ENCODE peak calls at places on chromosomes 7 and 10, in eight cellular contexts. One of them, this sample, is unnamed.

GRCh38 chr7:1259621-1260020 is 26.9 kb downstream of the UNCX start:
- DNase-seq in tibial artery: no peak
- DNase-seq in G401: no peak
- DNase-seq in RWPE1: no peak
- DNase-seq in fibroblast of mammary gland: no peak
- DNase-seq in AG04450: no peak
- DNase-seq in cerebellar cortex: no peak
- DNase-seq in stimulated activated CD4-positive, alpha-beta T cell treated with anti-CD3 and anti-CD28 coated beads, Interleukin-4, amount 100 ng/mL, for 24 hours: no peak
- DNase-seq in this sample: no peak

GRCh38 chr7:69911337-69911736 is 313.1 kb downstream of the AUTS2 start:
- DNase-seq in tibial artery: no peak
- DNase-seq in G401: no peak
- DNase-seq in RWPE1: no peak
- DNase-seq in fibroblast of mammary gland: no peak
- DNase-seq in AG04450: no peak
- DNase-seq in cerebellar cortex: no peak
- DNase-seq in stimulated activated CD4-positive, alpha-beta T cell treated with anti-CD3 and anti-CD28 coated beads, Interleukin-4, amount 100 ng/mL, for 24 hours: no peak
- DNase-seq in this sample: no peak

GRCh38 chr7:101381549-101381948 is 18.9 kb downstream of the COL26A1 start:
- DNase-seq in tibial artery: no peak
- DNase-seq in G401: no peak
- DNase-seq in RWPE1: no peak
- DNase-seq in fibroblast of mammary gland: no peak
- DNase-seq in AG04450: no peak
- DNase-seq in cerebellar cortex: no peak
- DNase-seq in stimulated activated CD4-positive, alpha-beta T cell treated with anti-CD3 and anti-CD28 coated beads, Interleukin-4, amount 100 ng/mL, for 24 hours: no peak
- DNase-seq in this sample: no peak

GRCh38 chr10:132850896-132851295 is 64.9 kb upstream of the NKX6-2 start:
- DNase-seq in tibial artery: no peak
- DNase-seq in G401: no peak
- DNase-seq in RWPE1: no peak
- DNase-seq in fibroblast of mammary gland: no peak
- DNase-seq in AG04450: no peak
- DNase-seq in cerebellar cortex: no peak
- DNase-seq in stimulated activated CD4-positive, alpha-beta T cell treated with anti-CD3 and anti-CD28 coated beads, Interleukin-4, amount 100 ng/mL, for 24 hours: no peak
- DNase-seq in this sample: no peak

GRCh38 chr10:89090760-89091455 is 100.3 kb downstream of the FAS start:
- DNase-seq in tibial artery: no peak
- DNase-seq in G401: no peak
- DNase-seq in RWPE1: no peak
- DNase-seq in fibroblast of mammary gland: peak
- DNase-seq in AG04450: no peak
- DNase-seq in cerebellar cortex: no peak
- DNase-seq in stimulated activated CD4-positive, alpha-beta T cell treated with anti-CD3 and anti-CD28 coated beads, Interleukin-4, amount 100 ng/mL, for 24 hours: no peak
- DNase-seq in this sample: no peak

GRCh38 chr7:7673240-7673550 is 32.6 kb downstream of the UMAD1 start:
- DNase-seq in tibial artery: no peak
- DNase-seq in G401: no peak
- DNase-seq in RWPE1: no peak
- DNase-seq in fibroblast of mammary gland: no peak
- DNase-seq in AG04450: no peak
- DNase-seq in cerebellar cortex: no peak
- DNase-seq in stimulated activated CD4-positive, alpha-beta T cell treated with anti-CD3 and anti-CD28 coated beads, Interleukin-4, amount 100 ng/mL, for 24 hours: no peak
- DNase-seq in this sample: no peak

GRCh38 chr7:151379534-151380198 is 30.2 kb downstream of the WDR86 start:
- DNase-seq in tibial artery: no peak
- DNase-seq in G401: no peak
- DNase-seq in RWPE1: no peak
- DNase-seq in fibroblast of mammary gland: no peak
- DNase-seq in AG04450: no peak
- DNase-seq in cerebellar cortex: no peak
- DNase-seq in stimulated activated CD4-positive, alpha-beta T cell treated with anti-CD3 and anti-CD28 coated beads, Interleukin-4, amount 100 ng/mL, for 24 hours: no peak
- DNase-seq in this sample: no peak

GRCh38 chr7:142441074-142441403 is 183.2 kb upstream of the PRSS58 start:
- DNase-seq in tibial artery: no peak
- DNase-seq in G401: no peak
- DNase-seq in RWPE1: no peak
- DNase-seq in fibroblast of mammary gland: no peak
- DNase-seq in AG04450: no peak
- DNase-seq in cerebellar cortex: no peak
- DNase-seq in stimulated activated CD4-positive, alpha-beta T cell treated with anti-CD3 and anti-CD28 coated beads, Interleukin-4, amount 100 ng/mL, for 24 hours: no peak
- DNase-seq in this sample: no peak

GRCh38 chr10:92014620-92015019 is 91.0 kb downstream of the BTAF1 start:
- DNase-seq in tibial artery: no peak
- DNase-seq in G401: no peak
- DNase-seq in RWPE1: no peak
- DNase-seq in fibroblast of mammary gland: no peak
- DNase-seq in AG04450: no peak
- DNase-seq in cerebellar cortex: no peak
- DNase-seq in stimulated activated CD4-positive, alpha-beta T cell treated with anti-CD3 and anti-CD28 coated beads, Interleukin-4, amount 100 ng/mL, for 24 hours: no peak
- DNase-seq in this sample: no peak

GRCh38 chr7:68917041-68917651 is 681.1 kb upstream of the AUTS2 start:
- DNase-seq in tibial artery: no peak
- DNase-seq in G401: no peak
- DNase-seq in RWPE1: no peak
- DNase-seq in fibroblast of mammary gland: no peak
- DNase-seq in AG04450: no peak
- DNase-seq in cerebellar cortex: no peak
- DNase-seq in stimulated activated CD4-positive, alpha-beta T cell treated with anti-CD3 and anti-CD28 coated beads, Interleukin-4, amount 100 ng/mL, for 24 hours: no peak
- DNase-seq in this sample: no peak

GRCh38 chr10:118871244-118871865 is 116.6 kb upstream of the CACUL1 start:
- DNase-seq in tibial artery: no peak
- DNase-seq in G401: no peak
- DNase-seq in RWPE1: peak
- DNase-seq in fibroblast of mammary gland: no peak
- DNase-seq in AG04450: no peak
- DNase-seq in cerebellar cortex: no peak
- DNase-seq in stimulated activated CD4-positive, alpha-beta T cell treated with anti-CD3 and anti-CD28 coated beads, Interleukin-4, amount 100 ng/mL, for 24 hours: no peak
- DNase-seq in this sample: no peak

GRCh38 chr10:48449501-48450232 is 143.2 kb downstream of the MAPK8 start:
- DNase-seq in tibial artery: peak
- DNase-seq in G401: peak
- DNase-seq in RWPE1: no peak
- DNase-seq in fibroblast of mammary gland: no peak
- DNase-seq in AG04450: no peak
- DNase-seq in cerebellar cortex: peak
- DNase-seq in stimulated activated CD4-positive, alpha-beta T cell treated with anti-CD3 and anti-CD28 coated beads, Interleukin-4, amount 100 ng/mL, for 24 hours: no peak
- DNase-seq in this sample: no peak

GRCh38 chr7:23545493-23545892 is 13.7 kb upstream of the TRA2A start:
- DNase-seq in tibial artery: no peak
- DNase-seq in G401: no peak
- DNase-seq in RWPE1: no peak
- DNase-seq in fibroblast of mammary gland: no peak
- DNase-seq in AG04450: no peak
- DNase-seq in cerebellar cortex: no peak
- DNase-seq in stimulated activated CD4-positive, alpha-beta T cell treated with anti-CD3 and anti-CD28 coated beads, Interleukin-4, amount 100 ng/mL, for 24 hours: no peak
- DNase-seq in this sample: no peak

GRCh38 chr7:135802697-135803096 is 54.1 kb upstream of the FAM180A start:
- DNase-seq in tibial artery: no peak
- DNase-seq in G401: no peak
- DNase-seq in RWPE1: peak
- DNase-seq in fibroblast of mammary gland: peak
- DNase-seq in AG04450: no peak
- DNase-seq in cerebellar cortex: no peak
- DNase-seq in stimulated activated CD4-positive, alpha-beta T cell treated with anti-CD3 and anti-CD28 coated beads, Interleukin-4, amount 100 ng/mL, for 24 hours: no peak
- DNase-seq in this sample: no peak

GRCh38 chr7:28722684-28723083 is 235.4 kb downstream of the TRIL start:
- DNase-seq in tibial artery: no peak
- DNase-seq in G401: no peak
- DNase-seq in RWPE1: no peak
- DNase-seq in fibroblast of mammary gland: no peak
- DNase-seq in AG04450: no peak
- DNase-seq in cerebellar cortex: no peak
- DNase-seq in stimulated activated CD4-positive, alpha-beta T cell treated with anti-CD3 and anti-CD28 coated beads, Interleukin-4, amount 100 ng/mL, for 24 hours: no peak
- DNase-seq in this sample: no peak

GRCh38 chr7:116683786-116684185 is 11.8 kb downstream of the MET start:
- DNase-seq in tibial artery: no peak
- DNase-seq in G401: no peak
- DNase-seq in RWPE1: no peak
- DNase-seq in fibroblast of mammary gland: no peak
- DNase-seq in AG04450: no peak
- DNase-seq in cerebellar cortex: no peak
- DNase-seq in stimulated activated CD4-positive, alpha-beta T cell treated with anti-CD3 and anti-CD28 coated beads, Interleukin-4, amount 100 ng/mL, for 24 hours: no peak
- DNase-seq in this sample: no peak

GRCh38 chr10:79250259-79250658 is 97.0 kb upstream of the PPIF start:
- DNase-seq in tibial artery: peak
- DNase-seq in G401: no peak
- DNase-seq in RWPE1: no peak
- DNase-seq in fibroblast of mammary gland: no peak
- DNase-seq in AG04450: no peak
- DNase-seq in cerebellar cortex: no peak
- DNase-seq in stimulated activated CD4-positive, alpha-beta T cell treated with anti-CD3 and anti-CD28 coated beads, Interleukin-4, amount 100 ng/mL, for 24 hours: no peak
- DNase-seq in this sample: no peak

GRCh38 chr10:59907918-59908807 is 1.8 kb upstream of the CCDC6 start:
- DNase-seq in tibial artery: peak
- DNase-seq in G401: peak
- DNase-seq in RWPE1: no peak
- DNase-seq in fibroblast of mammary gland: peak
- DNase-seq in AG04450: peak
- DNase-seq in cerebellar cortex: peak
- DNase-seq in stimulated activated CD4-positive, alpha-beta T cell treated with anti-CD3 and anti-CD28 coated beads, Interleukin-4, amount 100 ng/mL, for 24 hours: peak
- DNase-seq in this sample: peak

GRCh38 chr10:91296471-91296870 is 76.0 kb downstream of the PCGF5 start:
- DNase-seq in tibial artery: no peak
- DNase-seq in G401: no peak
- DNase-seq in RWPE1: peak
- DNase-seq in fibroblast of mammary gland: peak
- DNase-seq in AG04450: no peak
- DNase-seq in cerebellar cortex: no peak
- DNase-seq in stimulated activated CD4-positive, alpha-beta T cell treated with anti-CD3 and anti-CD28 coated beads, Interleukin-4, amount 100 ng/mL, for 24 hours: no peak
- DNase-seq in this sample: no peak

GRCh38 chr10:4532976-4533375 is 293.0 kb upstream of the AKR1E2 start:
- DNase-seq in tibial artery: no peak
- DNase-seq in G401: no peak
- DNase-seq in RWPE1: no peak
- DNase-seq in fibroblast of mammary gland: peak
- DNase-seq in AG04450: no peak
- DNase-seq in cerebellar cortex: no peak
- DNase-seq in stimulated activated CD4-positive, alpha-beta T cell treated with anti-CD3 and anti-CD28 coated beads, Interleukin-4, amount 100 ng/mL, for 24 hours: no peak
- DNase-seq in this sample: no peak

GRCh38 chr7:44276571-44277101 is 48.8 kb downstream of the CAMK2B start:
- DNase-seq in tibial artery: no peak
- DNase-seq in G401: peak
- DNase-seq in RWPE1: no peak
- DNase-seq in fibroblast of mammary gland: no peak
- DNase-seq in AG04450: no peak
- DNase-seq in cerebellar cortex: no peak
- DNase-seq in stimulated activated CD4-positive, alpha-beta T cell treated with anti-CD3 and anti-CD28 coated beads, Interleukin-4, amount 100 ng/mL, for 24 hours: no peak
- DNase-seq in this sample: no peak

GRCh38 chr10:131849591-131850489 is 51.0 kb upstream of the PPP2R2D start:
- DNase-seq in tibial artery: peak
- DNase-seq in G401: no peak
- DNase-seq in RWPE1: no peak
- DNase-seq in fibroblast of mammary gland: no peak
- DNase-seq in AG04450: no peak
- DNase-seq in cerebellar cortex: no peak
- DNase-seq in stimulated activated CD4-positive, alpha-beta T cell treated with anti-CD3 and anti-CD28 coated beads, Interleukin-4, amount 100 ng/mL, for 24 hours: no peak
- DNase-seq in this sample: no peak

This sample was measured in iPS DF 19.7.